ENCODE peak calls at places on chromosomes 16 and 17, in seven cellular contexts. Z is GM12878; F is CD8-positive, alpha-beta T cell; G is heart right ventricle; Y is fibroblast of mammary gland; U is AG10803; Q is chondrocyte. L is an unnamed sample.

GRCh38 chr17:63955232-63955631 is 17.5 kb downstream of the SCN4A start:
- DNase-seq in Z (no peak), G (no peak), Q (no peak), F (no peak), Y (no peak), U (no peak), L (no peak)

GRCh38 chr17:74176546-74177001 is 26.9 kb upstream of the RPL38 start:
- DNase-seq in Y (peak), Q (peak), U (peak), Z (no peak), G (peak), F (no peak), L (peak)

GRCh38 chr17:6361733-6362132 is 73.2 kb downstream of the AIPL1 start:
- DNase-seq in Q (no peak), Y (no peak), U (no peak), Z (no peak), F (no peak), G (no peak), L (peak)

GRCh38 chr17:3802461-3803307 is 1.7 kb upstream of the ITGAE start:
- DNase-seq in Z (no peak), Q (no peak), F (no peak), G (no peak), Y (peak), U (peak), L (no peak)

GRCh38 chr16:58381661-58382060 is 10.6 kb upstream of the GINS3 start:
- DNase-seq in U (no peak), F (no peak), G (no peak), Y (no peak), Q (no peak), Z (no peak), L (no peak)

GRCh38 chr17:32931686-32932085 is 3.7 kb downstream of the TMEM98 start:
- DNase-seq in Q (no peak), F (no peak), G (no peak), Z (no peak), U (no peak), Y (peak), L (no peak)

GRCh38 chr17:57288753-57289121 is 32.4 kb downstream of the MSI2 start:
- DNase-seq in Y (no peak), F (no peak), U (no peak), G (no peak), Z (no peak), Q (no peak), L (no peak)

GRCh38 chr17:22221344-22221743 is 529.0 kb downstream of the KCNJ18 start:
- DNase-seq in G (no peak), Z (no peak), Q (peak), U (no peak), F (no peak), Y (no peak), L (no peak)

GRCh38 chr16:27529962-27530361 is 19.8 kb downstream of the GTF3C1 start:
- DNase-seq in Q (no peak), U (peak), Y (peak), Z (no peak), G (no peak), F (no peak), L (no peak)

GRCh38 chr16:80973991-80974390 is 32.7 kb downstream of the CMC2 start:
- DNase-seq in F (no peak), Y (peak), G (no peak), Z (no peak), U (no peak), Q (no peak), L (no peak)

GRCh38 chr17:38797828-38798227 is 1.5 kb downstream of the PIP4K2B start:
- DNase-seq in U (no peak), Z (no peak), F (no peak), G (no peak), Q (no peak), Y (no peak), L (no peak)

GRCh38 chr17:4635823-4636375 is 5.6 kb downstream of the ALOX15 start:
- DNase-seq in F (no peak), Z (peak), U (no peak), Q (no peak), Y (no peak), G (peak), L (peak)

GRCh38 chr16:57528499-57529323 is 7.7 kb downstream of the CCDC102A start:
- DNase-seq in Y (no peak), Q (peak), U (no peak), G (no peak), Z (no peak), F (no peak), L (no peak)

GRCh38 chr17:57691939-57692338 is 53.2 kb downstream of the CCDC182 start:
- DNase-seq in Q (no peak), U (no peak), G (no peak), Y (no peak), F (no peak), Z (no peak), L (no peak)

GRCh38 chr16:27195068-27195741 is 8.1 kb upstream of the KDM8 start:
- DNase-seq in G (no peak), F (no peak), U (peak), Y (no peak), Z (no peak), Q (no peak), L (no peak)

GRCh38 chr16:64983983-64984382 is 137.9 kb downstream of the CDH11 start:
- DNase-seq in Y (peak), F (no peak), Q (no peak), U (peak), G (peak), Z (no peak), L (no peak)

GRCh38 chr17:63140255-63140654 is 174.2 kb downstream of the TANC2 start:
- DNase-seq in U (peak), F (no peak), Q (no peak), G (peak), Y (peak), Z (peak), L (no peak)

GRCh38 chr16:47538472-47538871 is 77.3 kb downstream of the PHKB start:
- DNase-seq in Q (no peak), G (no peak), U (no peak), Y (no peak), Z (no peak), F (no peak), L (no peak)

GRCh38 chr16:711548-712320 is 3.2 kb upstream of the METRN start:
- DNase-seq in Q (no peak), Y (peak), G (peak), Z (no peak), U (peak), F (peak), L (peak)
- TF ChIP-seq CTCF in Q (peak), Y (peak), G (peak), Z (peak), U (peak), F (peak), L (peak)

GRCh38 chr17:13590441-13590840 is 11.3 kb downstream of the HS3ST3A1 start:
- DNase-seq in Y (no peak), F (no peak), U (no peak), Z (no peak), Q (no peak), G (no peak), L (no peak)
- TF ChIP-seq CTCF in Y (no peak), F (no peak), U (no peak), Z (no peak), Q (no peak), G (no peak), L (no peak)

GRCh38 chr17:28716740-28717577 is 709 bp downstream of the RAB34 start:
- DNase-seq in Q (no peak), G (no peak), Z (no peak), Y (peak), F (no peak), U (peak), L (no peak)

GRCh38 chr17:28715217-28715616 is 2.5 kb downstream of the RAB34 start:
- DNase-seq in G (no peak), Z (no peak), Q (no peak), Y (no peak), F (no peak), U (no peak), L (no peak)

GRCh38 chr17:28718990-28719433 is 773 bp upstream of the RPL23A start:
- DNase-seq in G (no peak), U (no peak), Q (no peak), Z (no peak), Y (no peak), F (no peak), L (no peak)

GRCh38 chr17:28718317-28718672 is 627 bp upstream of the RAB34 start:
- DNase-seq in F (no peak), G (no peak), U (peak), Z (no peak), Y (no peak), Q (no peak), L (no peak)

GRCh38 chr17:28717578-28718316 is at the start of gene RAB34:
- DNase-seq in F (no peak), Q (no peak), Y (peak), Z (no peak), U (peak), G (peak), L (peak)
- TF ChIP-seq CTCF in F (no peak), Q (peak), Y (no peak), Z (peak), U (peak), G (no peak), L (peak)

DNA sequence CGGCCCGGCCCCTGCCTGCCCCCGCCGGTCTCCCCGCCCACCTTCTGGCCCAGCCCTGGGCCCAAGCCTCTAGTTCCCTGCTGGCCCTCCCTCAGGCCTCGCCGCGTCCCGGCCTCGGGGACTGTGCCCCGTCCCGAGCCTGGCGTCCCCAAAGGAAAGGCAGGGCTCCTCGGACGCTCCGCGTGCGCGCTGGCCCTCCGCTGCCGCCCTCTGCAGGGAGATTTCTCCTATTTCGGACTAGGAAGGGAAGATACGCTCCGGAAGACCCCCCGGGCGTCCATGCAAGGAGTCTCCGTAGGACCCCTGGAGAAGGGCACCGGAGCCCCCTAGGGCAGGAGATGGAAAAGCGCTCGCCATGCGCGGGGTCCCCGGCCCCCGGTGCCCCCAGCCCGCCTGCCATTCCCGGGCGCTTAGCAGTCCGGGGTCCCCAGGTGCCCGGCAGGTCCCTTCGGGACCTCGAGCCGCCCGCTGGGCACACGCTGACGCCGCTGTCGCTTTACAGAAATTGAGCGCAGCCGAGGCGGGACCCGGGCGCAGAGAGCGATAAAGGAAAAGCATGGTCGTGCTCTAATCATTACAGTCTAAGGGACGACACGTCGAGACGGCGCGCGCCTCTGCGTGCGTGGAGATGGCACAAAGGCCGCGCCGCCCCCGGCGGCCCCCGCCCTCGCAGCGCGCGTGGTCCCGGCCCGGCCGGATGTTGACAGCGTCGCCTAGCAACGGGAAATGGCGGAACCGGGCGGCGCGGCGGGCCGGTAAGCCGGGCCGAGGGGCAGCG is at the start of gene CCDC40:
- DNase-seq in Y (peak), G (peak), U (peak), Q (no peak), Z (no peak), F (peak), L (peak)
- TF ChIP-seq CTCF in Y (no peak), G (no peak), U (peak), Q (peak), Z (no peak), F (peak), L (no peak)

GRCh38 chr17:35612924-35613521 is 25.9 kb downstream of the AP2B1 start:
- DNase-seq in Q (no peak), Z (no peak), U (peak), Y (peak), F (no peak), G (peak), L (peak)
- TF ChIP-seq CTCF in Q (peak), Z (peak), U (peak), Y (peak), F (peak), G (peak), L (peak)

GRCh38 chr17:43031666-43032065 is 6.6 kb downstream of the RND2 start:
- DNase-seq in F (no peak), U (no peak), Q (no peak), Y (no peak), G (no peak), Z (no peak), L (no peak)

GRCh38 chr17:43030137-43030767 is 5.2 kb downstream of the RND2 start:
- DNase-seq in Q (no peak), G (no peak), Y (no peak), F (no peak), Z (no peak), U (no peak), L (no peak)

GRCh38 chr17:43034623-43035293 is 9.7 kb downstream of the RND2 start:
- DNase-seq in Y (no peak), G (no peak), U (no peak), Q (no peak), F (no peak), Z (no peak), L (no peak)

GRCh38 chr17:43039646-43040045 is 14.6 kb downstream of the RND2 start:
- DNase-seq in F (no peak), Y (no peak), Q (no peak), G (no peak), Z (no peak), U (no peak), L (no peak)

DNA sequence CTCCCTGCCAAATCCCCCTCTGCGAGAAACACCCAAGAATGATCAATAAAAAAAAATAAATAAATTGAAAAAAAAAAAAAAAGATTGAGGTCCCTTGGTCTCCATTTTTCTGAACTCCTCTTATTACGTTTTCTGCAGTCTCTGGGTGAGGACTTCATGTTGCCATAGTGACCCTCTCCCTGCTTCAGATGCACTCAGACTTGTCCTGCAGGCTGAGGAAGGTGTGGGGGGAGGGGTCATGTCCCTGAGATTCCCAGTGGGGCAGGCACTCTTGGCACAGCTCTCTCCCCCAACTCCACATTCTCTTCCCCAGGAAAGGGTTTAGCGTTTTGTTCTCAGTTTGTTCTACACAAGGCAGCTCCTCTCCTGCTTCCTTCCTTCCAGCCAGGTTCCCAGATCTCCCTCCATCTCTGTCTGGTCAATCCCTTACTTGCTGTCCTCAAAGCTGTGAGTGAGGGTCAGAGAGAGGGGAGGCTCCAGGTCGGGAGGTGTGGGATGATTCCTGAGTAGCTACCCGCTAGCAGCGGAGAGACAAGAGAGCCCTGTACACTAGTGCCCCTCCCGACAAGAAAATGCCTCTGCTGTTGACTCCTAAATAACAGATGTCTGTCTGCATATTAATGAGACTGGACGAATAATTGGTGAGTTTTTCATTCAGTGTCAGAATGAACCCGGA is 9.1 kb downstream of the RND2 start:
- DNase-seq in G (no peak), Z (no peak), Q (no peak), F (no peak), U (no peak), Y (no peak), L (no peak)
- TF ChIP-seq CTCF in G (no peak), Z (no peak), Q (no peak), F (no peak), U (no peak), Y (no peak), L (no peak)

DNA sequence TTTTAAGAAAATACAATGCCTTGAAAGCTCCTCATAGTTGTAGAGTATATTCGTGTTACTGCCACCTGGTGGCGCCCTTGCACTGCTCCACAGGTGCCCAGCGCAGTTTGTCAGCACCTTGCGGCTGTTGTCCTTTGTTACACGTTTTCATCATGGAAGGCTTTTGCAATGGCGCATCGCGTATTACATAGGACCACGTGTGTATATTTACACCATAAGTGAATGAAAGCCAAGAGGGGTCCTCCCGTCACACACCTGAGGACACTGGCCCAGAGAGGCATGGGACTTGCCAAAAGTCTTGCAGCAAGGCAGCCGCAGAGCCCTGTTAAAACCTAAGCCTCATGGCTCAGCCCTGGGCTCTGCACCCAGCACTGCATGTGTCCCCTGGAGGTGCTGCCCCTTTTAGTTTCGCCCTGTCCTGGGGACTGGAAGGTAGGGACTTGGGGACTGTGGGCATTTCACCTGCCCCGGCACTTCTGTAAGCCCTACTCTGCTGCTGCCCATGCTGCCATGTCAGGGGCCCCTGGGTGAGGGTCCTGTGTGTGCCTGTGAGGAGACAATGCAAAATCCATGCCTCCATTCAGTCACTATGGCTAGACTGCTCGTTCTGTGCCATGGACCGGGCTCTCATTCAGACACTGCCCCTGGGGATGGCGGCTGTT is 24.3 kb downstream of the POLR3E start:
- DNase-seq in Z (peak), Y (peak), Q (no peak), F (peak), U (peak), G (peak), L (peak)
- TF ChIP-seq CTCF in Z (peak), Y (peak), Q (peak), F (peak), U (peak), G (peak), L (peak)

DNA sequence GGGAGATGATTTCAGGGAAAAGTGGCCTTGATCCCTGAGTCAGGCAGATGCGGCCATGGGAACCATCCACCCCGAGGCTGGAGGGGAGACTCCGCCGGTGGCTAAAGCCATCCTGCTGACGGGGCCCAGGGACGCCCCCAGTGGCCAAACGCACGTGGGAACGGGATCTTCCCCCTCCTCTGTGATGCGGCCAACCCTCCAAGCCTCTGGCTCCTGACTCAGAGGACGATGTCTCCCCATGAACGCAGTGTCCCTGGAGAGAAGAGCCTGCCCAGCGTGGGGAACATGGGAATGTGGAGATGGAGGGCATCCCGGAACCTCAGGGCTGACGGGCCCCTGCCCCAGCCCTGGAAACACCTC is 25.0 kb downstream of the SLC7A5 start:
- DNase-seq in G (no peak), Y (peak), F (no peak), U (no peak), Z (no peak), Q (no peak), L (no peak)
- TF ChIP-seq CTCF in G (no peak), Y (no peak), F (no peak), U (no peak), Z (no peak), Q (peak), L (no peak)